ENCODE peak calls at places on chromosomes 4 and X, in nine cellular contexts. One of them, this sample, is unnamed.

GRCh38 chr4:38226170-38226569 is 266.0 kb downstream of the PTTG2 start:
- DNase-seq in colonic mucosa: no peak
- DNase-seq in heart right ventricle: no peak
- DNase-seq in HFF-Myc: no peak
- DNase-seq in uterus: no peak
- DNase-seq in ovary: no peak
- DNase-seq in tibial nerve: no peak
- DNase-seq in IMR-90: no peak
- DNase-seq in fibroblast of mammary gland: no peak
- DNase-seq in this sample: no peak

GRCh38 chr4:1775731-1776500 is 17.2 kb upstream of the FGFR3 start:
- DNase-seq in colonic mucosa: no peak
- DNase-seq in heart right ventricle: no peak
- DNase-seq in HFF-Myc: no peak
- DNase-seq in uterus: no peak
- DNase-seq in ovary: no peak
- DNase-seq in tibial nerve: no peak
- DNase-seq in IMR-90: no peak
- DNase-seq in fibroblast of mammary gland: no peak
- DNase-seq in this sample: no peak

GRCh38 chr4:108830509-108831244 is 67.8 kb upstream of the ETNPPL start:
- DNase-seq in colonic mucosa: peak
- DNase-seq in heart right ventricle: peak
- DNase-seq in HFF-Myc: no peak
- DNase-seq in uterus: no peak
- DNase-seq in ovary: no peak
- DNase-seq in tibial nerve: no peak
- DNase-seq in IMR-90: peak
- DNase-seq in fibroblast of mammary gland: no peak
- DNase-seq in this sample: peak

GRCh38 chr4:33924239-33924638 is 2320.1 kb downstream of the ARAP2 start:
- DNase-seq in colonic mucosa: no peak
- DNase-seq in heart right ventricle: no peak
- DNase-seq in HFF-Myc: no peak
- DNase-seq in uterus: no peak
- DNase-seq in ovary: no peak
- DNase-seq in tibial nerve: no peak
- DNase-seq in IMR-90: peak
- DNase-seq in fibroblast of mammary gland: peak
- DNase-seq in this sample: no peak

GRCh38 chr4:128558896-128559669 is 250.4 kb upstream of the JADE1 start:
- DNase-seq in colonic mucosa: no peak
- DNase-seq in heart right ventricle: no peak
- DNase-seq in HFF-Myc: no peak
- DNase-seq in uterus: peak
- DNase-seq in ovary: no peak
- DNase-seq in tibial nerve: no peak
- DNase-seq in IMR-90: peak
- DNase-seq in fibroblast of mammary gland: peak
- DNase-seq in this sample: no peak

GRCh38 chr4:6808259-6808658 is 25.7 kb downstream of the KIAA0232 start:
- DNase-seq in colonic mucosa: no peak
- DNase-seq in heart right ventricle: no peak
- DNase-seq in HFF-Myc: no peak
- DNase-seq in uterus: no peak
- DNase-seq in ovary: no peak
- DNase-seq in tibial nerve: no peak
- DNase-seq in IMR-90: no peak
- DNase-seq in fibroblast of mammary gland: no peak
- DNase-seq in this sample: no peak

GRCh38 chrX:338836-339400 is 20.3 kb upstream of the GTPBP6 start:
- DNase-seq in colonic mucosa: no peak
- DNase-seq in heart right ventricle: no peak
- DNase-seq in HFF-Myc: no peak
- DNase-seq in uterus: no peak
- DNase-seq in ovary: no peak
- DNase-seq in tibial nerve: no peak
- DNase-seq in IMR-90: no peak
- DNase-seq in fibroblast of mammary gland: no peak
- DNase-seq in this sample: no peak

GRCh38 chrX:75230296-75230695 is 43.6 kb upstream of the UPRT start:
- DNase-seq in colonic mucosa: no peak
- DNase-seq in heart right ventricle: no peak
- DNase-seq in HFF-Myc: no peak
- DNase-seq in uterus: no peak
- DNase-seq in ovary: no peak
- DNase-seq in tibial nerve: no peak
- DNase-seq in IMR-90: no peak
- DNase-seq in fibroblast of mammary gland: no peak
- DNase-seq in this sample: no peak

GRCh38 chrX:110060317-110060716 is 57.4 kb downstream of the TMEM164 start:
- DNase-seq in colonic mucosa: no peak
- DNase-seq in heart right ventricle: no peak
- DNase-seq in HFF-Myc: no peak
- DNase-seq in uterus: no peak
- DNase-seq in ovary: no peak
- DNase-seq in tibial nerve: no peak
- DNase-seq in IMR-90: no peak
- DNase-seq in fibroblast of mammary gland: no peak
- DNase-seq in this sample: no peak

GRCh38 chr4:3847211-3847940 is 81.2 kb downstream of the ADRA2C start:
- DNase-seq in colonic mucosa: no peak
- DNase-seq in heart right ventricle: no peak
- DNase-seq in HFF-Myc: no peak
- DNase-seq in uterus: no peak
- DNase-seq in ovary: no peak
- DNase-seq in tibial nerve: no peak
- DNase-seq in IMR-90: no peak
- DNase-seq in fibroblast of mammary gland: no peak
- DNase-seq in this sample: no peak

GRCh38 chr4:147542229-147542990 is 61.5 kb downstream of the EDNRA start:
- DNase-seq in colonic mucosa: no peak
- DNase-seq in heart right ventricle: no peak
- DNase-seq in HFF-Myc: no peak
- DNase-seq in uterus: no peak
- DNase-seq in ovary: no peak
- DNase-seq in tibial nerve: no peak
- DNase-seq in IMR-90: no peak
- DNase-seq in fibroblast of mammary gland: peak
- DNase-seq in this sample: no peak

GRCh38 chrX:69539437-69539836 is 35.3 kb downstream of the NALF2 start:
- DNase-seq in colonic mucosa: no peak
- DNase-seq in heart right ventricle: no peak
- DNase-seq in HFF-Myc: no peak
- DNase-seq in uterus: no peak
- DNase-seq in ovary: no peak
- DNase-seq in tibial nerve: no peak
- DNase-seq in IMR-90: no peak
- DNase-seq in fibroblast of mammary gland: no peak
- DNase-seq in this sample: no peak

GRCh38 chr4:145936142-145937020 is 2.2 kb downstream of the ZNF827 start:
- DNase-seq in colonic mucosa: peak
- DNase-seq in heart right ventricle: peak
- DNase-seq in HFF-Myc: no peak
- DNase-seq in uterus: peak
- DNase-seq in ovary: peak
- DNase-seq in tibial nerve: no peak
- DNase-seq in IMR-90: peak
- DNase-seq in fibroblast of mammary gland: peak
- DNase-seq in this sample: peak

GRCh38 chr4:76278583-76278982 is 27.1 kb downstream of the FAM47E start:
- DNase-seq in colonic mucosa: no peak
- DNase-seq in heart right ventricle: no peak
- DNase-seq in HFF-Myc: no peak
- DNase-seq in uterus: no peak
- DNase-seq in ovary: no peak
- DNase-seq in tibial nerve: no peak
- DNase-seq in IMR-90: no peak
- DNase-seq in fibroblast of mammary gland: no peak
- DNase-seq in this sample: no peak

GRCh38 chr4:81131563-81131962 is 83.5 kb downstream of the PRKG2 start:
- DNase-seq in colonic mucosa: no peak
- DNase-seq in heart right ventricle: no peak
- DNase-seq in HFF-Myc: no peak
- DNase-seq in uterus: no peak
- DNase-seq in ovary: no peak
- DNase-seq in tibial nerve: no peak
- DNase-seq in IMR-90: no peak
- DNase-seq in fibroblast of mammary gland: no peak
- DNase-seq in this sample: no peak

GRCh38 chr4:81137894-81138293 is 77.1 kb downstream of the PRKG2 start:
- DNase-seq in colonic mucosa: no peak
- DNase-seq in heart right ventricle: no peak
- DNase-seq in HFF-Myc: no peak
- DNase-seq in uterus: no peak
- DNase-seq in ovary: no peak
- DNase-seq in tibial nerve: no peak
- DNase-seq in IMR-90: no peak
- DNase-seq in fibroblast of mammary gland: no peak
- DNase-seq in this sample: no peak

GRCh38 chr4:81137446-81137845 is 77.6 kb downstream of the PRKG2 start:
- DNase-seq in colonic mucosa: no peak
- DNase-seq in heart right ventricle: no peak
- DNase-seq in HFF-Myc: no peak
- DNase-seq in uterus: no peak
- DNase-seq in ovary: no peak
- DNase-seq in tibial nerve: no peak
- DNase-seq in IMR-90: peak
- DNase-seq in fibroblast of mammary gland: peak
- DNase-seq in this sample: no peak

GRCh38 chr4:81135501-81135900 is 79.5 kb downstream of the PRKG2 start:
- DNase-seq in colonic mucosa: no peak
- DNase-seq in heart right ventricle: no peak
- DNase-seq in HFF-Myc: no peak
- DNase-seq in uterus: no peak
- DNase-seq in ovary: no peak
- DNase-seq in tibial nerve: no peak
- DNase-seq in IMR-90: peak
- DNase-seq in fibroblast of mammary gland: peak
- DNase-seq in this sample: no peak

DNA sequence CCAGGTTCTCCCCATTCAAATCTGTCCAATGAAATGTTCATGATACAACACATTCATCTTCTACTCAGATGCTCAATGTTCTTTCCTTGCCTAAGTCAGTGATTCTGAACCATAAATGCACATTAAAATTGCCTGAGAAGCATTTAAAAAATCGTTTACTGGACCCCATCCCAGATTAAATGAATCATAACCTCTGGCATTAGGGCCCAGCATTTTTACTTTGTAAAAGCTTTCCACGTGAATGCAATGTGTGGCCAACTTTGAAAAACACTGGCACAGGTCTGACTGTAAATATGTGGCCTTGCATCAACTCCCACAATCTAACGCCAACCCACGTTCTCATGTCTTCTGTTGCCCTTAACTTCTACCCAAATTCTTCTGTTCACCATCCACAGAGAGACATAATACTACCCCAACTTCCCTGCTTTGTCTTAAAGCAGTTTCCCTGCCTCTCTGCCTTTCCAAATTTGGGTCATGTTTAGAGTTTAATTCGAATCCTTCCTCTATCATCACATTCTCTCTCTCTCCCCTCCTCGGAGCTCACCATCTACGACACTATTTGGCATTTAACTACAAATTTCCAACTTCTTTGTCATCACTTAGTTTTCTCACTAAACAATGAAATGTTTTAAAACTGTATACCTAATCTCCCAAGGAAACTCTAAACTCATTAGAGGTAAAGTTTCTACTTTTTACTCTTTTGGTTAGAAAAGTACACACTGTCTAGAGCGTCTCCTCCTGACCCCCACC is 78.7 kb downstream of the PRKG2 start:
- DNase-seq in colonic mucosa: no peak
- DNase-seq in heart right ventricle: no peak
- DNase-seq in HFF-Myc: peak
- DNase-seq in uterus: peak
- DNase-seq in ovary: no peak
- DNase-seq in tibial nerve: no peak
- DNase-seq in IMR-90: peak
- DNase-seq in fibroblast of mammary gland: peak
- DNase-seq in this sample: no peak
- H3K4me3 ChIP-seq in colonic mucosa: no peak
- H3K4me3 ChIP-seq in heart right ventricle: no peak
- H3K4me3 ChIP-seq in HFF-Myc: no peak
- H3K4me3 ChIP-seq in uterus: no peak
- H3K4me3 ChIP-seq in ovary: no peak
- H3K4me3 ChIP-seq in tibial nerve: no peak
- H3K4me3 ChIP-seq in IMR-90: no peak
- H3K4me3 ChIP-seq in fibroblast of mammary gland: no peak
- H3K4me3 ChIP-seq in this sample: no peak

GRCh38 chr4:183141997-183142396 is 42.9 kb downstream of the WWC2 start:
- DNase-seq in colonic mucosa: no peak
- DNase-seq in heart right ventricle: no peak
- DNase-seq in HFF-Myc: no peak
- DNase-seq in uterus: no peak
- DNase-seq in ovary: no peak
- DNase-seq in tibial nerve: no peak
- DNase-seq in IMR-90: no peak
- DNase-seq in fibroblast of mammary gland: no peak
- DNase-seq in this sample: no peak
- TF ChIP-seq CTCF in colonic mucosa: no peak
- TF ChIP-seq CTCF in heart right ventricle: no peak
- TF ChIP-seq CTCF in HFF-Myc: no peak
- TF ChIP-seq CTCF in uterus: no peak
- TF ChIP-seq CTCF in ovary: no peak
- TF ChIP-seq CTCF in tibial nerve: no peak
- TF ChIP-seq CTCF in IMR-90: no peak
- TF ChIP-seq CTCF in fibroblast of mammary gland: peak
- TF ChIP-seq CTCF in this sample: no peak

GRCh38 chr4:114600066-114600552 is 1.5 kb downstream of the UGT8 start:
- DNase-seq in colonic mucosa: no peak
- DNase-seq in heart right ventricle: no peak
- DNase-seq in HFF-Myc: no peak
- DNase-seq in uterus: no peak
- DNase-seq in ovary: no peak
- DNase-seq in tibial nerve: no peak
- DNase-seq in IMR-90: no peak
- DNase-seq in fibroblast of mammary gland: no peak
- DNase-seq in this sample: no peak
- H3K4me3 ChIP-seq in colonic mucosa: peak
- H3K4me3 ChIP-seq in heart right ventricle: no peak
- H3K4me3 ChIP-seq in HFF-Myc: no peak
- H3K4me3 ChIP-seq in uterus: no peak
- H3K4me3 ChIP-seq in ovary: no peak
- H3K4me3 ChIP-seq in tibial nerve: peak
- H3K4me3 ChIP-seq in IMR-90: no peak
- H3K4me3 ChIP-seq in fibroblast of mammary gland: no peak
- H3K4me3 ChIP-seq in this sample: peak

GRCh38 chr4:100848865-100849264 is 331.0 kb upstream of the EMCN start:
- DNase-seq in colonic mucosa: no peak
- DNase-seq in heart right ventricle: no peak
- DNase-seq in HFF-Myc: no peak
- DNase-seq in uterus: no peak
- DNase-seq in ovary: no peak
- DNase-seq in tibial nerve: no peak
- DNase-seq in IMR-90: no peak
- DNase-seq in fibroblast of mammary gland: no peak
- DNase-seq in this sample: no peak
- TF ChIP-seq CTCF in colonic mucosa: no peak
- TF ChIP-seq CTCF in heart right ventricle: no peak
- TF ChIP-seq CTCF in HFF-Myc: no peak
- TF ChIP-seq CTCF in uterus: no peak
- TF ChIP-seq CTCF in ovary: no peak
- TF ChIP-seq CTCF in tibial nerve: peak
- TF ChIP-seq CTCF in IMR-90: no peak
- TF ChIP-seq CTCF in fibroblast of mammary gland: no peak
- TF ChIP-seq CTCF in this sample: no peak

GRCh38 chrX:3713937-3714434 is 537 bp upstream of the PRKX start:
- DNase-seq in colonic mucosa: peak
- DNase-seq in heart right ventricle: no peak
- DNase-seq in HFF-Myc: no peak
- DNase-seq in uterus: no peak
- DNase-seq in ovary: no peak
- DNase-seq in tibial nerve: no peak
- DNase-seq in IMR-90: no peak
- DNase-seq in fibroblast of mammary gland: no peak
- DNase-seq in this sample: no peak
- H3K4me3 ChIP-seq in colonic mucosa: peak
- H3K4me3 ChIP-seq in heart right ventricle: peak
- H3K4me3 ChIP-seq in HFF-Myc: peak
- H3K4me3 ChIP-seq in uterus: peak
- H3K4me3 ChIP-seq in ovary: peak
- H3K4me3 ChIP-seq in tibial nerve: peak
- H3K4me3 ChIP-seq in IMR-90: peak
- H3K4me3 ChIP-seq in fibroblast of mammary gland: peak
- H3K4me3 ChIP-seq in this sample: peak

This sample was measured in psoas muscle.